ENCODE peak calls at places on chromosome 22, in ten cellular contexts. F is ovary, Z is stomach, W is tibial nerve, D is heart left ventricle, X is HepG2, H is adrenal gland, Q is IMR-90, K is prostate gland, M is body of pancreas. B is an unnamed sample. For H3K27me3 and H3K4me1, the result is how much of the 10 kb centered on the place peaks cover.

GRCh38 chr22:35299217-35299716 is 427 bp upstream of the TOM1 start:
- DNase-seq in Q (no peak), F (no peak), D (no peak), M (peak), H (peak), W (no peak), X (no peak), K (no peak), Z (no peak), B (no peak)

GRCh38 chr22:48075604-48076400 is 1313.4 kb downstream of the TBC1D22A start:
- DNase-seq in W (no peak), X (no peak), K (no peak), D (no peak), M (no peak), Z (no peak), F (no peak), Q (no peak), H (no peak), B (no peak)

GRCh38 chr22:48594016-48594756 is 1233.5 kb downstream of the BRD1 start:
- DNase-seq in X (no peak), M (no peak), W (no peak), Q (no peak), K (no peak), H (no peak), D (peak), Z (no peak), F (no peak), B (no peak)

GRCh38 chr22:39368402-39368801 is 18.6 kb downstream of the SYNGR1 start:
- DNase-seq in K (no peak), H (no peak), D (peak), M (no peak), X (no peak), W (no peak), Q (no peak), Z (no peak), F (no peak), B (no peak)

GRCh38 chr22:35341090-35341874 is 39.6 kb upstream of the HMOX1 start:
- DNase-seq in H (no peak), K (no peak), Z (no peak), D (no peak), Q (no peak), W (no peak), X (no peak), F (no peak), M (no peak), B (no peak)

GRCh38 chr22:37167981-37168647 is 18.4 kb upstream of the IL2RB start:
- DNase-seq in Z (no peak), F (no peak), Q (no peak), K (no peak), D (peak), X (no peak), H (no peak), W (no peak), M (no peak), B (peak)

GRCh38 chr22:28574159-28574788 is 105.4 kb downstream of the TTC28 start:
- DNase-seq in X (no peak), D (no peak), F (no peak), K (no peak), M (no peak), H (no peak), W (no peak), Q (no peak), Z (no peak), B (no peak)

GRCh38 chr22:36641902-36642640 is 61.5 kb downstream of the CACNG2 start:
- DNase-seq in F (no peak), H (no peak), W (no peak), D (no peak), Q (peak), X (no peak), M (no peak), K (no peak), Z (no peak), B (no peak)

GRCh38 chr22:28027453-28028448 is 108.7 kb upstream of the PITPNB start:
- DNase-seq in F (peak), Q (no peak), H (no peak), Z (no peak), K (peak), D (no peak), M (no peak), X (no peak), W (peak), B (peak)

GRCh38 chr22:39664485-39665200 is 94.1 kb downstream of the CACNA1I start:
- DNase-seq in M (peak), D (no peak), F (no peak), Z (no peak), X (no peak), H (no peak), Q (no peak), W (no peak), K (no peak), B (no peak)

GRCh38 chr22:45192701-45193187 is 29.0 kb downstream of the NUP50 start:
- DNase-seq in X (peak), H (peak), W (no peak), D (no peak), Z (no peak), Q (no peak), K (no peak), M (no peak), F (peak), B (peak)

GRCh38 chr22:27135582-27135981 is 478.2 kb downstream of the MIAT start:
- DNase-seq in X (peak), D (no peak), H (no peak), K (no peak), M (no peak), W (no peak), F (no peak), Q (peak), Z (no peak), B (no peak)

GRCh38 chr22:49979587-49980264 is 19.2 kb downstream of the PIM3 start:
- DNase-seq in D (peak), Q (no peak), F (peak), X (peak), Z (peak), H (peak), W (no peak), M (peak), K (no peak), B (no peak)

GRCh38 chr22:40258463-40259046 is 80.8 kb downstream of the TNRC6B start:
- DNase-seq in W (no peak), Z (no peak), F (no peak), K (no peak), X (no peak), M (no peak), H (no peak), D (no peak), Q (peak), B (no peak)

GRCh38 chr22:27331526-27332281 is 469.9 kb downstream of the MN1 start:
- DNase-seq in W (peak), Q (peak), D (peak), X (peak), H (peak), F (peak), K (no peak), M (peak), Z (peak), B (no peak)

GRCh38 chr22:37552560-37553163 is 7.6 kb upstream of the CDC42EP1 start:
- DNase-seq in K (no peak), F (peak), Z (no peak), D (peak), Q (peak), M (no peak), W (no peak), H (no peak), X (no peak), B (no peak)

GRCh38 chr22:45863981-45864751 is 112.8 kb downstream of the WNT7B start:
- DNase-seq in F (peak), Q (peak), K (peak), M (peak), X (peak), Z (peak), D (peak), W (peak), H (peak), B (peak)

GRCh38 chr22:48173061-48173849 is 1410.8 kb downstream of the TBC1D22A start:
- DNase-seq in H (no peak), Z (peak), M (no peak), Q (no peak), W (no peak), K (peak), D (no peak), F (no peak), X (no peak), B (no peak)

GRCh38 chr22:39383841-39384625 is 15.5 kb upstream of the TAB1 start:
- DNase-seq in H (no peak), F (no peak), W (no peak), X (no peak), Z (no peak), D (no peak), Q (peak), M (no peak), K (no peak), B (no peak)

DNA sequence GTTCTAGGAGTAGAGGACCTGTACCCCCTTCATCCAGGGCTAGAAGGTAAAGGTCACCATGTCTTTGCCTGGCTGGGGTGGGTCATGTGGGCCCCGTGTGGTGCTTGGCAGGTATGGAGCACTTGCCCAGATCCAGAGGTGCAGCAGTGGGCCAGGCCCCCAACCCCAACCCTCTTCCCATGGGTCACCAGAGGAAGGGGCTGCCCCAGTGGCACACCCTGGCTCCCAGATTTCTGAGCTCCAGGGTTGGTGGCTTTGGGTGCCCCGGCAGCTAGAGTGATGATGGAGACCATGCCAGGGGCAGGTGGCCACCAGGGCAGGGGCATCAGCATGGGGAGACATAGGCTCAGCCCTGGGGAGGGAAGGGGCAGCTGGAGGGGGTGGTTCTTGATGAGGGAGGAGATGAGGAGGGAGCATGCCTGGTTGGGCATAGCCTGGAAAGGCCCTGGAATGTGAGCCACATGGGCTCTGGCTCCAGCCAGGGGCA is 2.3 kb upstream of the GP1BB start:
- DNase-seq in Q (no peak), D (peak), F (peak), M (no peak), K (no peak), X (no peak), H (no peak), W (no peak), Z (no peak), B (no peak)
- H3K27me3 ChIP-seq in Q (under half), D (under half), F (under half), M (under half), K (under half), X (half or more), H (under half), W (under half), Z (under half), B (half or more)

GRCh38 chr22:19134176-19134831 is 3.2 kb downstream of the TSSK2 start:
- DNase-seq in K (no peak), W (no peak), F (no peak), H (no peak), M (no peak), X (no peak), D (no peak), Z (no peak), Q (no peak), B (peak)
- TF ChIP-seq POLR2A in K (no peak), W (no peak), F (no peak), H (no peak), M (no peak), X (no peak), D (no peak), Z (no peak), Q (no peak), B (no peak)

GRCh38 chr22:42704896-42705295 is 15.8 kb downstream of the A4GALT start:
- DNase-seq in D (peak), Q (no peak), M (no peak), H (no peak), K (no peak), W (no peak), F (no peak), Z (no peak), X (no peak), B (no peak)
- H3K4me1 ChIP-seq in D (under half), Q (under half), M (under half), H (under half), K (under half), W (under half), F (under half), Z (under half), X (under half), B (under half)

DNA sequence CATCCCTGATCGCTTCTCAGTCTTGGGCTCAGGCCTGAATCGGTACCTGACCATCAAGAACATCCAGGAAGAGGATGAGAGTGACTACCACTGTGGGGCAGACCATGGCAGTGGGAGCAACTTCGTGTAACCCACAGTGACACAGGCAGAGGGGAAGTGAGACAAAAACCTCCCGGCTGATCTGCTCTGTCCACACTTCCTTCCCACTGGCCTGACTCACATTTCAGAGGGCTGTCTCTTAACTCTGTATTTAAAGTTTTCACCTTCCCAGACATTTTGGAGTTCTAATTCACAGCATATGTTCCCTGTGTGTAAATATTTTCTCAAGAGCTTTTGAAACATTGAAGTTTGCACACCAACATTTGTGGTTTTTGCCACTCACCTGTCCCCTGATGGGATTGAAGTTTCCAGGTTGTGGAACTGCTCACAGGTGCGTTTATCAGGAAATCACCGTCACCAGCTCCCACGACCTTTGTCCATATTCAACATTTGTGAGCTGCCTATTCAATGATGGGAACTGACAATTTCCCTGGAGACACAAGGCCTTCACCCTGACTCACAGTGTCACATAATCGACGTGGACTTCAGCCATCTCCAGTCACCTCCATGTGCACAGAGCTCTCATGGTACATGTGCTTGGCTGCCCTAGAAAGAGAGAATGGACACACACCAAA is 99.2 kb downstream of the VPREB1 start:
- DNase-seq in W (no peak), H (no peak), F (no peak), X (no peak), M (peak), D (no peak), Z (no peak), K (no peak), Q (no peak), B (no peak)
- H3K27me3 ChIP-seq in W (under half), H (under half), F (under half), X (under half), M (under half), D (under half), Z (under half), K (under half), Q (under half), B (under half)